ENCODE peak calls at places on chromosomes 2 and 18, in eight cellular contexts. Q is cardiac fibroblast, E is Calu3, O is GM20000, U is left lung, Z is dorsolateral prefrontal cortex, A is cardiac muscle cell, M is breast epithelium. D is an unnamed sample.

GRCh38 chr2:174593574-174594203 is 3.9 kb downstream of the WIPF1 start:
- DNase-seq in Q (peak; percentile 82), E (no peak), O (peak; percentile 57), U (no peak), Z (no peak), A (peak; percentile 89), M (no peak), D (no peak)

GRCh38 chr2:209425082-209426071 is 1.5 kb downstream of the MAP2 start:
- DNase-seq in Q (peak; percentile 72), E (peak; percentile 46), O (peak; percentile 44), U (no peak), Z (peak; percentile 46), A (peak; percentile 64), M (no peak), D (no peak)

GRCh38 chr2:12259497-12259896 is 457.2 kb upstream of the TRIB2 start:
- DNase-seq in Q (no peak), E (no peak), O (no peak), U (no peak), Z (no peak), A (no peak), M (no peak), D (no peak)

GRCh38 chr2:204590063-204590462 is 44.8 kb downstream of the PARD3B start:
- DNase-seq in Q (no peak), E (no peak), O (no peak), U (no peak), Z (no peak), A (no peak), M (no peak), D (no peak)

GRCh38 chr2:226969412-226969811 is 133.6 kb downstream of the RHBDD1 start:
- DNase-seq in Q (no peak), E (no peak), O (no peak), U (no peak), Z (no peak), A (no peak), M (no peak), D (no peak)

GRCh38 chr2:120287183-120288015 is 34.7 kb downstream of the RALB start:
- DNase-seq in Q (peak; percentile 45), E (peak; percentile 41), O (peak; percentile 71), U (no peak), Z (peak; percentile 26), A (peak; percentile 45), M (no peak), D (no peak)

GRCh38 chr2:22812065-22812680 is 572.8 kb upstream of the KLHL29 start:
- DNase-seq in Q (no peak), E (no peak), O (no peak), U (no peak), Z (no peak), A (no peak), M (no peak), D (no peak)

GRCh38 chr2:162062559-162062958 is 11.5 kb downstream of the DPP4 start:
- DNase-seq in Q (no peak), E (no peak), O (no peak), U (no peak), Z (no peak), A (no peak), M (no peak), D (no peak)

GRCh38 chr2:96685285-96685591 is 42.7 kb downstream of the FER1L5 start:
- DNase-seq in Q (peak; percentile 17), E (no peak), O (no peak), U (no peak), Z (no peak), A (peak; percentile 47), M (no peak), D (no peak)

GRCh38 chr2:112876257-112876970 is 34.6 kb upstream of the IL37 start:
- DNase-seq in Q (no peak), E (no peak), O (no peak), U (no peak), Z (no peak), A (no peak), M (no peak), D (no peak)

GRCh38 chr2:127118038-127118437 is 11.1 kb upstream of the BIN1 start:
- DNase-seq in Q (no peak), E (no peak), O (no peak), U (no peak), Z (no peak), A (no peak), M (no peak), D (no peak)

GRCh38 chr2:75564026-75564688 is 3.4 kb upstream of the EVA1A start:
- DNase-seq in Q (no peak), E (no peak), O (no peak), U (no peak), Z (no peak), A (no peak), M (no peak), D (no peak)

GRCh38 chr2:180002198-180002597 is 4.9 kb downstream of the CWC22 start:
- DNase-seq in Q (no peak), E (no peak), O (no peak), U (no peak), Z (no peak), A (no peak), M (no peak), D (no peak)

GRCh38 chr2:50118951-50119702 is 912.8 kb downstream of the NRXN1 start:
- DNase-seq in Q (no peak), E (no peak), O (no peak), U (no peak), Z (no peak), A (no peak), M (no peak), D (no peak)

GRCh38 chr2:213818436-213818835 is 534.2 kb downstream of the SPAG16 start:
- DNase-seq in Q (no peak), E (no peak), O (no peak), U (no peak), Z (no peak), A (no peak), M (no peak), D (no peak)

GRCh38 chr18:49851624-49852023 is 38.3 kb upstream of the ACAA2 start:
- DNase-seq in Q (no peak), E (no peak), O (no peak), U (no peak), Z (no peak), A (no peak), M (no peak), D (no peak)

GRCh38 chr2:28810384-28811285 is at the start of gene SPDYA:
- DNase-seq in Q (peak; percentile 72), E (peak; percentile 84), O (peak; percentile 91), U (peak; percentile 69), Z (peak; percentile 46), A (peak; percentile 81), M (peak; percentile 43), D (peak; percentile 45)

GRCh38 chr2:100235098-100235497 is 87.2 kb downstream of the LONRF2 start:
- DNase-seq in Q (no peak), E (no peak), O (peak; percentile 53), U (no peak), Z (no peak), A (no peak), M (no peak), D (no peak)

GRCh38 chr2:230878599-230878965 is 13.8 kb downstream of the ITM2C start:
- DNase-seq in Q (no peak), E (no peak), O (no peak), U (peak; percentile 17), Z (no peak), A (no peak), M (no peak), D (no peak)

GRCh38 chr18:56139372-56139771 is 499.0 kb downstream of the TXNL1 start:
- DNase-seq in Q (peak; percentile 6), E (no peak), O (no peak), U (no peak), Z (no peak), A (peak; percentile 24), M (no peak), D (no peak)

GRCh38 chr2:25365241-25365640 is 23.5 kb upstream of the DNMT3A start:
- DNase-seq in Q (no peak), E (no peak), O (no peak), U (no peak), Z (no peak), A (no peak), M (peak; percentile 48), D (no peak)
- TF ChIP-seq CTCF in Q (no peak), E (no peak), O (no peak), U (no peak), Z (no peak), A (no peak), M (no peak), D (no peak)

DNA sequence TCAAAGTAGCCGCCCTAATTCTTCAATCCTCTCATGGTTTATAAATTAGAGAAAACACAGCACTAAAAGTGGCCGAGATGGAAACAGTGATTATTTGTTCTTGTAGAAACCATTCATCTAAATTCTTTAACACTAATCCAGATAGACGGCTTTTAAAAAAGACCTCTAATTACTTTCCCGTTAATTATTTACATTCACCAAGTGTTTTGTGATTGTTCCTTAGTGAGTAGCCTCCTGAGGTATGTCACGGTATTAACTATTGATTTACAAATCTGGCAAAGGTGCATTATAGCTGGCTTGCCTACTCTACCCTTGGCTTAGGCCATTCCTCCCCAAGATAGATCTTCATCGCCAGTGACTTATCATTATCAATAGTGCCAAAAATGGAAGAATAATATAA is 436.4 kb upstream of the ST6GAL2 start:
- DNase-seq in Q (no peak), E (no peak), O (no peak), U (no peak), Z (no peak), A (no peak), M (no peak), D (no peak)
- TF ChIP-seq CTCF in Q (no peak), E (no peak), O (no peak), U (no peak), Z (no peak), A (no peak), M (no peak), D (no peak)

GRCh38 chr18:76168206-76168605 is 326.8 kb downstream of the ZNF516 start:
- DNase-seq in Q (no peak), E (no peak), O (no peak), U (no peak), Z (no peak), A (no peak), M (no peak), D (no peak)

GRCh38 chr18:76167440-76167839 is 327.6 kb downstream of the ZNF516 start:
- DNase-seq in Q (no peak), E (no peak), O (no peak), U (no peak), Z (no peak), A (no peak), M (peak; percentile 73), D (no peak)

GRCh38 chr18:76169733-76170132 is 325.3 kb downstream of the ZNF516 start:
- DNase-seq in Q (no peak), E (no peak), O (no peak), U (no peak), Z (no peak), A (no peak), M (no peak), D (no peak)
- TF ChIP-seq CTCF in Q (no peak), E (no peak), O (no peak), U (no peak), Z (no peak), A (no peak), M (no peak), D (no peak)

DNA sequence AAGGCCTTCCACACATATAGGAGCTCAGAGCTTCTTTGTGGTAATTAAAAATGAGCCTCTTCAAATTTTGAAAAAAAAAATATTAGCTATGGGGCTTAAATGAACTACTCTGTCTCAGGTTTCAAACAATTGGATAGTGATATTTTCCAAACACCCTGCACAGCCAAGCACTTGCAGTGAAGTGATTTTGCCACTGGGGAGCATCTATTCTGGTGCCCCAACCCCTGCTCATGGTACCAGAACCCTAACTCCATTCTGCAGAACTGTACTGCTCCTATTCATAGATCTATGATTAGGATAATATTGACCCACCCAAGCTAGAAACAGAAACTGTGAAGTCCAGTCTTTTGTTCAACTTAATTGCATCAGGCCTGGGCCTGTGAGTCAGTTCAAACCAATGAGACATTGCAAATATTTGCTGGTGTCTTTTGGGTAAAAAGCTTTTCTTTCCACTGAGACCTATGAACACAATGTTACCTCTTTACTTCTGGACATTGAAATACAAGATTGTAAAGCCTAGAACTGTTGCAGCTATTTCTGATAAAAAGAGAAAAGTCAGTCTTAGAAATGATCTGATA is 324.0 kb downstream of the GALNT13 start:
- DNase-seq in Q (no peak), E (no peak), O (no peak), U (no peak), Z (no peak), A (no peak), M (no peak), D (no peak)
- TF ChIP-seq CTCF in Q (no peak), E (no peak), O (no peak), U (no peak), Z (no peak), A (no peak), M (no peak), D (no peak)